ENCODE peak calls at places on chromosomes 5 and 9, in ten cellular contexts. Z, Y, G, B, S, A, O, D, T and K are unnamed samples.
A peak's percentile ranks its signal among the peaks of the same experiment; 100 is the strongest.

GRCh38 chr9:79686381-79687130 is 114.8 kb downstream of the TLE4 start:
- DNase-seq in Z (no peak), Y (no peak), G (peak; percentile 78), B (no peak), S (no peak), A (peak; percentile 48), O (no peak), D (no peak), T (no peak), K (no peak)

GRCh38 chr5:126054593-126055347 is 368.4 kb upstream of the GRAMD2B start:
- DNase-seq in Z (no peak), Y (no peak), G (no peak), B (no peak), S (no peak), A (no peak), O (no peak), D (no peak), T (peak; percentile 18), K (no peak)

GRCh38 chr5:149611327-149611726 is 30.0 kb downstream of the ARHGEF37 start:
- DNase-seq in Z (no peak), Y (no peak), G (no peak), B (no peak), S (no peak), A (no peak), O (no peak), D (no peak), T (no peak), K (no peak)

GRCh38 chr5:1262381-1262780 is 32.5 kb downstream of the TERT start:
- DNase-seq in Z (no peak), Y (no peak), G (no peak), B (no peak), S (no peak), A (no peak), O (no peak), D (no peak), T (no peak), K (no peak)

GRCh38 chr5:109329296-109330252 is 80.2 kb downstream of the PJA2 start:
- DNase-seq in Z (no peak), Y (no peak), G (no peak), B (no peak), S (no peak), A (peak; percentile 44), O (no peak), D (no peak), T (no peak), K (no peak)

GRCh38 chr5:16585028-16585667 is 31.6 kb downstream of the RETREG1 start:
- DNase-seq in Z (no peak), Y (no peak), G (no peak), B (no peak), S (no peak), A (peak; percentile 27), O (no peak), D (no peak), T (no peak), K (no peak)

GRCh38 chr9:70044450-70045307 is 1.0 kb downstream of the MAMDC2 start:
- DNase-seq in Z (peak; percentile 44), Y (no peak), G (no peak), B (no peak), S (no peak), A (peak; percentile 74), O (no peak), D (no peak), T (no peak), K (no peak)

GRCh38 chr9:133103987-133104505 is 17.0 kb downstream of the RALGDS start:
- DNase-seq in Z (no peak), Y (no peak), G (peak; percentile 61), B (no peak), S (no peak), A (no peak), O (no peak), D (no peak), T (no peak), K (peak; percentile 46)

GRCh38 chr5:103367722-103368121 is 109.2 kb downstream of the MACIR start:
- DNase-seq in Z (no peak), Y (no peak), G (no peak), B (no peak), S (no peak), A (no peak), O (no peak), D (no peak), T (no peak), K (no peak)

DNA sequence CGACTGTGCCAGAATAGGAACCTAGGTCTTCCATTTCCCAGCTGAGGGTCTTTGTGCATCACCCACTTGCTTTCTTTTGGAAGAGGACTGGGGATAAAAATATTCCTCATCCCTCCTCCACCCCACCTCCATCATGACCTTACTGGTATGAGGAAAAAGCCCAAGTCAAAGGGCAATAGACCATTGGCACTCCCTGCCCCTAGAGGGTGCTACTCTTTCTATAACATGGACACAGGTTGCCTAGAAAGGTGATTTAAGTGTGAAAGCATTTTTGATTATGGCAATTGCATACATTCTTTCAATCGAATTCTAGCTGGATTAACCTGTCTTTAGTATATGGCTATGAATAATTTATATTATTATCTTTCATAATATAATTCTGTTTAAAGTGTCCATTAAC is 22.8 kb upstream of the ZNF618 start:
- DNase-seq in Z (peak; percentile 36), Y (no peak), G (no peak), B (no peak), S (no peak), A (peak; percentile 46), O (no peak), D (no peak), T (peak; percentile 27), K (no peak)
- TF ChIP-seq CTCF in Z (peak; percentile 13), Y (peak; percentile 43), G (peak; percentile 27), B (no peak), S (peak; percentile 29), A (peak; percentile 60), O (peak; percentile 50), D (peak; percentile 23), T (peak; percentile 81), K (peak; percentile 42)

GRCh38 chr5:34684281-34684979 is 28.3 kb downstream of the RAI14 start:
- DNase-seq in Z (no peak), Y (no peak), G (peak; percentile 77), B (no peak), S (no peak), A (peak; percentile 54), O (no peak), D (no peak), T (no peak), K (no peak)
- TF ChIP-seq CTCF in Z (no peak), Y (peak; percentile 6), G (no peak), B (no peak), S (no peak), A (peak; percentile 13), O (no peak), D (no peak), T (no peak), K (no peak)

GRCh38 chr9:130847306-130848217 is 12.5 kb downstream of the ABL1 start:
- DNase-seq in Z (peak; percentile 46), Y (no peak), G (peak; percentile 93), B (no peak), S (no peak), A (peak; percentile 99), O (no peak), D (no peak), T (no peak), K (no peak)
- TF ChIP-seq CTCF in Z (no peak), Y (peak; percentile 44), G (peak; percentile 29), B (no peak), S (no peak), A (peak; percentile 15), O (no peak), D (no peak), T (peak; percentile 2), K (no peak)

GRCh38 chr5:154541553-154541952 is 63.5 kb upstream of the HAND1 start:
- DNase-seq in Z (peak; percentile 40), Y (no peak), G (no peak), B (no peak), S (no peak), A (no peak), O (no peak), D (no peak), T (no peak), K (no peak)
- TF ChIP-seq CTCF in Z (no peak), Y (peak; percentile 65), G (no peak), B (no peak), S (no peak), A (peak; percentile 19), O (no peak), D (no peak), T (peak; percentile 21), K (no peak)

GRCh38 chr9:122005597-122005996 is 87.5 kb downstream of the TTLL11 start:
- DNase-seq in Z (no peak), Y (no peak), G (peak; percentile 28), B (no peak), S (no peak), A (peak; percentile 57), O (no peak), D (no peak), T (peak; percentile 53), K (no peak)
- TF ChIP-seq CTCF in Z (peak; percentile 18), Y (no peak), G (peak; percentile 30), B (no peak), S (no peak), A (peak; percentile 61), O (peak; percentile 12), D (no peak), T (peak; percentile 66), K (no peak)